ENCODE peak calls at places on chromosomes 12 and 14, in eight cellular contexts. R, P, F, Z, G, Y, J and K are unnamed samples.

GRCh38 chr12:87815738-87816137 is 213.5 kb downstream of the C12orf50 start:
- DNase-seq in R (no peak), P (no peak), F (no peak), Z (no peak), G (no peak), Y (no peak), J (no peak), K (no peak)

GRCh38 chr12:8664228-8664963 is 1.8 kb upstream of the MFAP5 start:
- DNase-seq in R (no peak), P (no peak), F (no peak), Z (no peak), G (no peak), Y (no peak), J (no peak), K (no peak)

GRCh38 chr12:122991623-122992275 is 11.3 kb downstream of the ARL6IP4 start:
- DNase-seq in R (no peak), P (no peak), F (no peak), Z (no peak), G (peak; percentile 49), Y (no peak), J (no peak), K (no peak)

GRCh38 chr12:114952573-114953196 is 268.7 kb upstream of the TBX3 start:
- DNase-seq in R (no peak), P (no peak), F (no peak), Z (no peak), G (no peak), Y (peak; percentile 51), J (no peak), K (no peak)

GRCh38 chr12:25377475-25378179 is 126.9 kb upstream of the KRAS start:
- DNase-seq in R (no peak), P (no peak), F (no peak), Z (no peak), G (no peak), Y (no peak), J (peak; percentile 79), K (no peak)

GRCh38 chr12:122064780-122065588 is 13.6 kb upstream of the MLXIP start:
- DNase-seq in R (peak; percentile 26), P (peak; percentile 89), F (no peak), Z (peak; percentile 57), G (no peak), Y (peak; percentile 74), J (peak; percentile 84), K (peak; percentile 76)

GRCh38 chr12:132268674-132269073 is 60.7 kb downstream of the GALNT9 start:
- DNase-seq in R (no peak), P (no peak), F (no peak), Z (no peak), G (no peak), Y (no peak), J (no peak), K (no peak)

GRCh38 chr14:54025661-54026060 is 69.0 kb upstream of the BMP4 start:
- DNase-seq in R (no peak), P (peak; percentile 15), F (peak; percentile 13), Z (no peak), G (no peak), Y (no peak), J (no peak), K (no peak)

GRCh38 chr12:92340441-92341332 is 195.0 kb upstream of the BTG1 start:
- DNase-seq in R (no peak), P (no peak), F (no peak), Z (no peak), G (no peak), Y (no peak), J (no peak), K (no peak)

GRCh38 chr14:23831591-23831990 is 122.0 kb upstream of the DHRS4 start:
- DNase-seq in R (no peak), P (no peak), F (no peak), Z (peak; percentile 81), G (no peak), Y (no peak), J (peak; percentile 98), K (no peak)

GRCh38 chr12:1083888-1084262 is 92.9 kb downstream of the ERC1 start:
- DNase-seq in R (no peak), P (no peak), F (no peak), Z (no peak), G (no peak), Y (peak; percentile 20), J (peak; percentile 23), K (no peak)

GRCh38 chr12:25529738-25530137 is 23.3 kb downstream of the LMNTD1 start:
- DNase-seq in R (no peak), P (no peak), F (no peak), Z (no peak), G (no peak), Y (no peak), J (no peak), K (no peak)

GRCh38 chr14:104117341-104118005 is 20.9 kb upstream of the KIF26A start:
- DNase-seq in R (no peak), P (peak; percentile 5), F (peak; percentile 35), Z (no peak), G (peak; percentile 59), Y (no peak), J (no peak), K (peak; percentile 21)

GRCh38 chr14:74566174-74567125 is 45.6 kb downstream of the LTBP2 start:
- DNase-seq in R (no peak), P (no peak), F (no peak), Z (no peak), G (no peak), Y (no peak), J (no peak), K (no peak)

GRCh38 chr14:103641181-103641580 is 12.2 kb downstream of the KLC1 start:
- DNase-seq in R (no peak), P (no peak), F (no peak), Z (no peak), G (no peak), Y (no peak), J (no peak), K (no peak)

GRCh38 chr14:91413547-91414474 is 3.8 kb downstream of the CCDC88C start:
- DNase-seq in R (no peak), P (peak; percentile 15), F (peak; percentile 74), Z (no peak), G (peak; percentile 87), Y (no peak), J (no peak), K (no peak)

GRCh38 chr12:127729381-127729780 is 537.6 kb upstream of the TMEM132C start:
- DNase-seq in R (no peak), P (no peak), F (no peak), Z (no peak), G (no peak), Y (no peak), J (peak; percentile 23), K (no peak)